ENCODE peak calls at places on chromosomes 1 and 21, in six cellular contexts. One of them, this sample, is unnamed.

GRCh38 chr1:118157506-118157905 is 27.5 kb downstream of the SPAG17 start:
- DNase-seq in adrenal gland: no peak
- DNase-seq in activated CD8-positive, alpha-beta T cell treated with anti-CD3 and anti-CD28 coated beads, Interleukin-2, amount 10 ng/mL, durations not matched to agents 7 days and 5 days: no peak
- DNase-seq in NCI-H2029 treated with DMSO at 0.1 percent for 48 hours: no peak
- DNase-seq in HFF-Myc: no peak
- DNase-seq in head of caudate nucleus: no peak
- DNase-seq in this sample: no peak

GRCh38 chr21:27840273-27840672 is 873.4 kb upstream of the ADAMTS5 start:
- DNase-seq in adrenal gland: no peak
- DNase-seq in activated CD8-positive, alpha-beta T cell treated with anti-CD3 and anti-CD28 coated beads, Interleukin-2, amount 10 ng/mL, durations not matched to agents 7 days and 5 days: no peak
- DNase-seq in NCI-H2029 treated with DMSO at 0.1 percent for 48 hours: no peak
- DNase-seq in HFF-Myc: no peak
- DNase-seq in head of caudate nucleus: no peak
- DNase-seq in this sample: no peak

GRCh38 chr1:202241376-202242079 is 47.9 kb downstream of the LGR6 start:
- DNase-seq in adrenal gland: no peak
- DNase-seq in activated CD8-positive, alpha-beta T cell treated with anti-CD3 and anti-CD28 coated beads, Interleukin-2, amount 10 ng/mL, durations not matched to agents 7 days and 5 days: no peak
- DNase-seq in NCI-H2029 treated with DMSO at 0.1 percent for 48 hours: peak
- DNase-seq in HFF-Myc: no peak
- DNase-seq in head of caudate nucleus: no peak
- DNase-seq in this sample: no peak

GRCh38 chr1:156860113-156860638 is 489 bp upstream of the NTRK1 start:
- DNase-seq in adrenal gland: peak
- DNase-seq in activated CD8-positive, alpha-beta T cell treated with anti-CD3 and anti-CD28 coated beads, Interleukin-2, amount 10 ng/mL, durations not matched to agents 7 days and 5 days: peak
- DNase-seq in NCI-H2029 treated with DMSO at 0.1 percent for 48 hours: no peak
- DNase-seq in HFF-Myc: no peak
- DNase-seq in head of caudate nucleus: peak
- DNase-seq in this sample: no peak

GRCh38 chr1:205777994-205778393 is 2.7 kb upstream of the RAB29 start:
- DNase-seq in adrenal gland: no peak
- DNase-seq in activated CD8-positive, alpha-beta T cell treated with anti-CD3 and anti-CD28 coated beads, Interleukin-2, amount 10 ng/mL, durations not matched to agents 7 days and 5 days: no peak
- DNase-seq in NCI-H2029 treated with DMSO at 0.1 percent for 48 hours: no peak
- DNase-seq in HFF-Myc: no peak
- DNase-seq in head of caudate nucleus: no peak
- DNase-seq in this sample: no peak

GRCh38 chr21:18030248-18030647 is 211.1 kb upstream of the C21orf91 start:
- DNase-seq in adrenal gland: no peak
- DNase-seq in activated CD8-positive, alpha-beta T cell treated with anti-CD3 and anti-CD28 coated beads, Interleukin-2, amount 10 ng/mL, durations not matched to agents 7 days and 5 days: no peak
- DNase-seq in NCI-H2029 treated with DMSO at 0.1 percent for 48 hours: no peak
- DNase-seq in HFF-Myc: no peak
- DNase-seq in head of caudate nucleus: no peak
- DNase-seq in this sample: no peak

GRCh38 chr1:203521071-203521794 is 27.3 kb downstream of the OPTC start:
- DNase-seq in adrenal gland: peak
- DNase-seq in activated CD8-positive, alpha-beta T cell treated with anti-CD3 and anti-CD28 coated beads, Interleukin-2, amount 10 ng/mL, durations not matched to agents 7 days and 5 days: no peak
- DNase-seq in NCI-H2029 treated with DMSO at 0.1 percent for 48 hours: no peak
- DNase-seq in HFF-Myc: no peak
- DNase-seq in head of caudate nucleus: no peak
- DNase-seq in this sample: no peak

GRCh38 chr1:5989731-5990271 is 2.4 kb downstream of the NPHP4 start:
- DNase-seq in adrenal gland: no peak
- DNase-seq in activated CD8-positive, alpha-beta T cell treated with anti-CD3 and anti-CD28 coated beads, Interleukin-2, amount 10 ng/mL, durations not matched to agents 7 days and 5 days: no peak
- DNase-seq in NCI-H2029 treated with DMSO at 0.1 percent for 48 hours: no peak
- DNase-seq in HFF-Myc: no peak
- DNase-seq in head of caudate nucleus: peak
- DNase-seq in this sample: no peak

GRCh38 chr1:204841316-204841715 is 29.3 kb upstream of the NFASC start:
- DNase-seq in adrenal gland: no peak
- DNase-seq in activated CD8-positive, alpha-beta T cell treated with anti-CD3 and anti-CD28 coated beads, Interleukin-2, amount 10 ng/mL, durations not matched to agents 7 days and 5 days: no peak
- DNase-seq in NCI-H2029 treated with DMSO at 0.1 percent for 48 hours: no peak
- DNase-seq in HFF-Myc: no peak
- DNase-seq in head of caudate nucleus: no peak
- DNase-seq in this sample: no peak

GRCh38 chr1:241181471-241181870 is 175.5 kb downstream of the RGS7 start:
- DNase-seq in adrenal gland: no peak
- DNase-seq in activated CD8-positive, alpha-beta T cell treated with anti-CD3 and anti-CD28 coated beads, Interleukin-2, amount 10 ng/mL, durations not matched to agents 7 days and 5 days: no peak
- DNase-seq in NCI-H2029 treated with DMSO at 0.1 percent for 48 hours: no peak
- DNase-seq in HFF-Myc: no peak
- DNase-seq in head of caudate nucleus: no peak
- DNase-seq in this sample: no peak

GRCh38 chr1:77044133-77044849 is 174.9 kb downstream of the PIGK start:
- DNase-seq in adrenal gland: no peak
- DNase-seq in activated CD8-positive, alpha-beta T cell treated with anti-CD3 and anti-CD28 coated beads, Interleukin-2, amount 10 ng/mL, durations not matched to agents 7 days and 5 days: no peak
- DNase-seq in NCI-H2029 treated with DMSO at 0.1 percent for 48 hours: no peak
- DNase-seq in HFF-Myc: no peak
- DNase-seq in head of caudate nucleus: peak
- DNase-seq in this sample: peak

GRCh38 chr1:32392358-32392757 is 1.9 kb downstream of the BSDC1 start:
- DNase-seq in adrenal gland: peak
- DNase-seq in activated CD8-positive, alpha-beta T cell treated with anti-CD3 and anti-CD28 coated beads, Interleukin-2, amount 10 ng/mL, durations not matched to agents 7 days and 5 days: no peak
- DNase-seq in NCI-H2029 treated with DMSO at 0.1 percent for 48 hours: no peak
- DNase-seq in HFF-Myc: no peak
- DNase-seq in head of caudate nucleus: no peak
- DNase-seq in this sample: no peak

GRCh38 chr1:213714645-213715044 is 273.1 kb upstream of the PROX1 start:
- DNase-seq in adrenal gland: no peak
- DNase-seq in activated CD8-positive, alpha-beta T cell treated with anti-CD3 and anti-CD28 coated beads, Interleukin-2, amount 10 ng/mL, durations not matched to agents 7 days and 5 days: no peak
- DNase-seq in NCI-H2029 treated with DMSO at 0.1 percent for 48 hours: no peak
- DNase-seq in HFF-Myc: no peak
- DNase-seq in head of caudate nucleus: no peak
- DNase-seq in this sample: no peak

GRCh38 chr21:34510148-34511142 is 1.6 kb downstream of the KCNE1 start:
- DNase-seq in adrenal gland: peak
- DNase-seq in activated CD8-positive, alpha-beta T cell treated with anti-CD3 and anti-CD28 coated beads, Interleukin-2, amount 10 ng/mL, durations not matched to agents 7 days and 5 days: peak
- DNase-seq in NCI-H2029 treated with DMSO at 0.1 percent for 48 hours: peak
- DNase-seq in HFF-Myc: no peak
- DNase-seq in head of caudate nucleus: peak
- DNase-seq in this sample: peak

GRCh38 chr1:229199261-229199850 is 71.6 kb upstream of the RAB4A start:
- DNase-seq in adrenal gland: no peak
- DNase-seq in activated CD8-positive, alpha-beta T cell treated with anti-CD3 and anti-CD28 coated beads, Interleukin-2, amount 10 ng/mL, durations not matched to agents 7 days and 5 days: no peak
- DNase-seq in NCI-H2029 treated with DMSO at 0.1 percent for 48 hours: peak
- DNase-seq in HFF-Myc: no peak
- DNase-seq in head of caudate nucleus: no peak
- DNase-seq in this sample: no peak

GRCh38 chr21:22900511-22900910 is 1902.3 kb downstream of the NCAM2 start:
- DNase-seq in adrenal gland: no peak
- DNase-seq in activated CD8-positive, alpha-beta T cell treated with anti-CD3 and anti-CD28 coated beads, Interleukin-2, amount 10 ng/mL, durations not matched to agents 7 days and 5 days: no peak
- DNase-seq in NCI-H2029 treated with DMSO at 0.1 percent for 48 hours: no peak
- DNase-seq in HFF-Myc: no peak
- DNase-seq in head of caudate nucleus: no peak
- DNase-seq in this sample: peak

GRCh38 chr1:172837816-172838680 is 179.1 kb downstream of the FASLG start:
- DNase-seq in adrenal gland: no peak
- DNase-seq in activated CD8-positive, alpha-beta T cell treated with anti-CD3 and anti-CD28 coated beads, Interleukin-2, amount 10 ng/mL, durations not matched to agents 7 days and 5 days: peak
- DNase-seq in NCI-H2029 treated with DMSO at 0.1 percent for 48 hours: no peak
- DNase-seq in HFF-Myc: no peak
- DNase-seq in head of caudate nucleus: no peak
- DNase-seq in this sample: no peak

GRCh38 chr1:35570589-35571137 is 2.5 kb upstream of the TFAP2E start:
- DNase-seq in adrenal gland: no peak
- DNase-seq in activated CD8-positive, alpha-beta T cell treated with anti-CD3 and anti-CD28 coated beads, Interleukin-2, amount 10 ng/mL, durations not matched to agents 7 days and 5 days: no peak
- DNase-seq in NCI-H2029 treated with DMSO at 0.1 percent for 48 hours: no peak
- DNase-seq in HFF-Myc: no peak
- DNase-seq in head of caudate nucleus: no peak
- DNase-seq in this sample: no peak

GRCh38 chr1:230866171-230866811 is 2.0 kb downstream of the C1orf198 start:
- DNase-seq in adrenal gland: no peak
- DNase-seq in activated CD8-positive, alpha-beta T cell treated with anti-CD3 and anti-CD28 coated beads, Interleukin-2, amount 10 ng/mL, durations not matched to agents 7 days and 5 days: no peak
- DNase-seq in NCI-H2029 treated with DMSO at 0.1 percent for 48 hours: no peak
- DNase-seq in HFF-Myc: no peak
- DNase-seq in head of caudate nucleus: no peak
- DNase-seq in this sample: no peak

GRCh38 chr1:186925881-186926676 is 97.3 kb downstream of the PLA2G4A start:
- DNase-seq in adrenal gland: no peak
- DNase-seq in activated CD8-positive, alpha-beta T cell treated with anti-CD3 and anti-CD28 coated beads, Interleukin-2, amount 10 ng/mL, durations not matched to agents 7 days and 5 days: no peak
- DNase-seq in NCI-H2029 treated with DMSO at 0.1 percent for 48 hours: no peak
- DNase-seq in HFF-Myc: peak
- DNase-seq in head of caudate nucleus: no peak
- DNase-seq in this sample: no peak

GRCh38 chr1:198318092-198318491 is 161.3 kb downstream of the NEK7 start:
- DNase-seq in adrenal gland: no peak
- DNase-seq in activated CD8-positive, alpha-beta T cell treated with anti-CD3 and anti-CD28 coated beads, Interleukin-2, amount 10 ng/mL, durations not matched to agents 7 days and 5 days: no peak
- DNase-seq in NCI-H2029 treated with DMSO at 0.1 percent for 48 hours: no peak
- DNase-seq in HFF-Myc: no peak
- DNase-seq in head of caudate nucleus: no peak
- DNase-seq in this sample: no peak

GRCh38 chr21:43751955-43752591 is 24.0 kb downstream of the CSTB start:
- DNase-seq in adrenal gland: no peak
- DNase-seq in activated CD8-positive, alpha-beta T cell treated with anti-CD3 and anti-CD28 coated beads, Interleukin-2, amount 10 ng/mL, durations not matched to agents 7 days and 5 days: no peak
- DNase-seq in NCI-H2029 treated with DMSO at 0.1 percent for 48 hours: no peak
- DNase-seq in HFF-Myc: no peak
- DNase-seq in head of caudate nucleus: no peak
- DNase-seq in this sample: no peak

GRCh38 chr21:38804030-38804616 is 1.6 kb upstream of the ETS2 start:
- DNase-seq in adrenal gland: no peak
- DNase-seq in activated CD8-positive, alpha-beta T cell treated with anti-CD3 and anti-CD28 coated beads, Interleukin-2, amount 10 ng/mL, durations not matched to agents 7 days and 5 days: no peak
- DNase-seq in NCI-H2029 treated with DMSO at 0.1 percent for 48 hours: no peak
- DNase-seq in HFF-Myc: no peak
- DNase-seq in head of caudate nucleus: no peak
- DNase-seq in this sample: no peak

GRCh38 chr21:15772654-15773053 is 42.9 kb downstream of the USP25 start:
- DNase-seq in adrenal gland: no peak
- DNase-seq in activated CD8-positive, alpha-beta T cell treated with anti-CD3 and anti-CD28 coated beads, Interleukin-2, amount 10 ng/mL, durations not matched to agents 7 days and 5 days: no peak
- DNase-seq in NCI-H2029 treated with DMSO at 0.1 percent for 48 hours: no peak
- DNase-seq in HFF-Myc: no peak
- DNase-seq in head of caudate nucleus: no peak
- DNase-seq in this sample: no peak

GRCh38 chr1:29650476-29650875 is 414.2 kb downstream of the PTPRU start:
- DNase-seq in adrenal gland: no peak
- DNase-seq in activated CD8-positive, alpha-beta T cell treated with anti-CD3 and anti-CD28 coated beads, Interleukin-2, amount 10 ng/mL, durations not matched to agents 7 days and 5 days: no peak
- DNase-seq in NCI-H2029 treated with DMSO at 0.1 percent for 48 hours: no peak
- DNase-seq in HFF-Myc: no peak
- DNase-seq in head of caudate nucleus: no peak
- DNase-seq in this sample: no peak

GRCh38 chr1:82979593-82980230 is 1019.2 kb downstream of the TTLL7 start:
- DNase-seq in adrenal gland: no peak
- DNase-seq in activated CD8-positive, alpha-beta T cell treated with anti-CD3 and anti-CD28 coated beads, Interleukin-2, amount 10 ng/mL, durations not matched to agents 7 days and 5 days: no peak
- DNase-seq in NCI-H2029 treated with DMSO at 0.1 percent for 48 hours: peak
- DNase-seq in HFF-Myc: no peak
- DNase-seq in head of caudate nucleus: no peak
- DNase-seq in this sample: no peak

GRCh38 chr1:42936309-42937078 is 22.2 kb downstream of the SLC2A1 start:
- DNase-seq in adrenal gland: peak
- DNase-seq in activated CD8-positive, alpha-beta T cell treated with anti-CD3 and anti-CD28 coated beads, Interleukin-2, amount 10 ng/mL, durations not matched to agents 7 days and 5 days: no peak
- DNase-seq in NCI-H2029 treated with DMSO at 0.1 percent for 48 hours: no peak
- DNase-seq in HFF-Myc: no peak
- DNase-seq in head of caudate nucleus: no peak
- DNase-seq in this sample: peak

GRCh38 chr1:14173598-14173997 is 424.9 kb upstream of the KAZN start:
- DNase-seq in adrenal gland: no peak
- DNase-seq in activated CD8-positive, alpha-beta T cell treated with anti-CD3 and anti-CD28 coated beads, Interleukin-2, amount 10 ng/mL, durations not matched to agents 7 days and 5 days: no peak
- DNase-seq in NCI-H2029 treated with DMSO at 0.1 percent for 48 hours: no peak
- DNase-seq in HFF-Myc: no peak
- DNase-seq in head of caudate nucleus: no peak
- DNase-seq in this sample: no peak

GRCh38 chr1:43308635-43309580 is 8.1 kb downstream of the TIE1 start:
- DNase-seq in adrenal gland: peak
- DNase-seq in activated CD8-positive, alpha-beta T cell treated with anti-CD3 and anti-CD28 coated beads, Interleukin-2, amount 10 ng/mL, durations not matched to agents 7 days and 5 days: no peak
- DNase-seq in NCI-H2029 treated with DMSO at 0.1 percent for 48 hours: no peak
- DNase-seq in HFF-Myc: no peak
- DNase-seq in head of caudate nucleus: no peak
- DNase-seq in this sample: no peak

GRCh38 chr21:38500073-38500472 is 1.8 kb upstream of the ERG start:
- DNase-seq in adrenal gland: no peak
- DNase-seq in activated CD8-positive, alpha-beta T cell treated with anti-CD3 and anti-CD28 coated beads, Interleukin-2, amount 10 ng/mL, durations not matched to agents 7 days and 5 days: no peak
- DNase-seq in NCI-H2029 treated with DMSO at 0.1 percent for 48 hours: no peak
- DNase-seq in HFF-Myc: no peak
- DNase-seq in head of caudate nucleus: no peak
- DNase-seq in this sample: no peak

GRCh38 chr1:151720974-151721787 is at the start of gene RIIAD1:
- DNase-seq in adrenal gland: no peak
- DNase-seq in activated CD8-positive, alpha-beta T cell treated with anti-CD3 and anti-CD28 coated beads, Interleukin-2, amount 10 ng/mL, durations not matched to agents 7 days and 5 days: peak
- DNase-seq in NCI-H2029 treated with DMSO at 0.1 percent for 48 hours: no peak
- DNase-seq in HFF-Myc: no peak
- DNase-seq in head of caudate nucleus: no peak
- DNase-seq in this sample: no peak

GRCh38 chr1:84402060-84402459 is 3.8 kb downstream of the DNASE2B start:
- DNase-seq in adrenal gland: no peak
- DNase-seq in activated CD8-positive, alpha-beta T cell treated with anti-CD3 and anti-CD28 coated beads, Interleukin-2, amount 10 ng/mL, durations not matched to agents 7 days and 5 days: no peak
- DNase-seq in NCI-H2029 treated with DMSO at 0.1 percent for 48 hours: no peak
- DNase-seq in HFF-Myc: no peak
- DNase-seq in head of caudate nucleus: no peak
- DNase-seq in this sample: no peak